ENCODE peak calls at places on chromosomes 13 and 19, in six cellular contexts. Q, I, H, K, G and C are unnamed samples.

GRCh38 chr19:12774588-12775555 is at the start of gene HOOK2:
- DNase-seq in I (no peak), Q (no peak), G (no peak), K (peak; percentile 57), H (peak; percentile 92), C (no peak)

GRCh38 chr13:74114202-74114601 is 20.0 kb downstream of the KLF12 start:
- DNase-seq in H (no peak), I (no peak), G (no peak), K (no peak), Q (no peak), C (no peak)

GRCh38 chr13:75685239-75685697 is 49.1 kb downstream of the LMO7 start:
- DNase-seq in K (no peak), Q (no peak), H (no peak), G (peak; percentile 14), I (peak; percentile 4), C (no peak)

GRCh38 chr13:75194717-75195116 is 287.3 kb downstream of the TBC1D4 start:
- DNase-seq in Q (no peak), I (no peak), H (no peak), G (no peak), K (no peak), C (peak; percentile 14)

GRCh38 chr19:48656840-48657474 is 11.0 kb upstream of the CA11 start:
- DNase-seq in G (peak; percentile 68), Q (peak; percentile 94), I (no peak), H (no peak), K (no peak), C (no peak)

GRCh38 chr13:49540552-49540951 is 44.8 kb downstream of the PHF11 start:
- DNase-seq in H (no peak), Q (no peak), I (no peak), K (no peak), G (no peak), C (no peak)

GRCh38 chr19:39402417-39403297 is 4.0 kb upstream of the ZFP36 start:
- DNase-seq in G (peak; percentile 87), I (peak; percentile 92), H (peak; percentile 98), Q (no peak), K (peak; percentile 41), C (peak; percentile 48)

GRCh38 chr13:48158290-48158689 is 63.4 kb upstream of the MED4 start:
- DNase-seq in I (no peak), Q (no peak), K (no peak), H (no peak), G (no peak), C (no peak)

GRCh38 chr13:89287381-89287780 is 1616.2 kb downstream of the SLITRK5 start:
- DNase-seq in I (no peak), H (no peak), Q (no peak), K (no peak), G (no peak), C (no peak)

GRCh38 chr19:54470991-54471782 is 1.9 kb downstream of the CDC42EP5 start:
- DNase-seq in H (no peak), I (no peak), G (peak; percentile 55), Q (no peak), K (no peak), C (peak; percentile 20)

GRCh38 chr19:39277598-39277997 is 9.4 kb downstream of the IFNL2 start:
- DNase-seq in K (no peak), H (no peak), I (no peak), Q (no peak), G (peak; percentile 36), C (no peak)

GRCh38 chr13:94656766-94657165 is 55.1 kb downstream of the GPR180 start:
- DNase-seq in K (no peak), G (peak; percentile 53), H (no peak), Q (peak; percentile 65), I (peak; percentile 31), C (no peak)

GRCh38 chr19:2546128-2547032 is 70.5 kb downstream of the GADD45B start:
- DNase-seq in Q (no peak), I (no peak), H (peak; percentile 93), K (peak; percentile 87), G (peak; percentile 63), C (peak; percentile 86)

GRCh38 chr19:6738726-6739389 is 622 bp upstream of the TRIP10 start:
- DNase-seq in H (no peak), G (no peak), Q (no peak), K (no peak), I (peak; percentile 37), C (peak; percentile 48)